ENCODE peak calls at places on chromosomes 1 and 21, in seven cellular contexts. F is B cell, V is cardiac fibroblast, J is cerebellum, G is NAMALWA, I is astrocyte of the hippocampus, U is T-helper 17 cell. C is an unnamed sample.

GRCh38 chr1:231139125-231139649 is 22.7 kb upstream of the TRIM67 start:
- DNase-seq in I (peak; percentile 44), G (no peak), U (no peak), V (peak; percentile 85), J (no peak), F (no peak), C (no peak)

GRCh38 chr1:170340259-170340658 is 191.7 kb upstream of the GORAB start:
- DNase-seq in F (no peak), J (no peak), G (no peak), I (peak; percentile 8), V (peak; percentile 49), U (no peak), C (no peak)

GRCh38 chr1:56816909-56817308 is 2.3 kb downstream of the FYB2 start:
- DNase-seq in G (no peak), F (no peak), J (no peak), V (no peak), U (no peak), I (no peak), C (no peak)

GRCh38 chr1:2199042-2199810 is 4.7 kb upstream of the FAAP20 start:
- DNase-seq in G (no peak), V (peak; percentile 91), J (no peak), U (peak; percentile 48), I (peak; percentile 91), F (peak; percentile 71), C (no peak)

GRCh38 chr1:201267481-201268229 is 15.7 kb upstream of the PKP1 start:
- DNase-seq in I (no peak), J (no peak), G (no peak), V (peak; percentile 85), F (no peak), U (no peak), C (no peak)

GRCh38 chr1:91624331-91624730 is 123.7 kb downstream of the CDC7 start:
- DNase-seq in G (no peak), F (no peak), J (no peak), U (no peak), I (no peak), V (no peak), C (no peak)

GRCh38 chr1:204989266-204990058 is 53.5 kb upstream of the CNTN2 start:
- DNase-seq in F (peak; percentile 50), U (peak; percentile 38), G (peak; percentile 82), I (peak; percentile 94), V (peak; percentile 78), J (peak; percentile 95), C (peak; percentile 79)

GRCh38 chr1:111706921-111707320 is 32.3 kb downstream of the INKA2 start:
- DNase-seq in G (no peak), U (no peak), V (peak; percentile 46), F (no peak), J (no peak), I (no peak), C (no peak)

GRCh38 chr1:234656981-234657651 is 47.1 kb upstream of the IRF2BP2 start:
- DNase-seq in F (no peak), U (no peak), V (peak; percentile 99), J (peak; percentile 10), G (no peak), I (peak; percentile 41), C (peak; percentile 19)

GRCh38 chr1:229271448-229272120 is 673 bp downstream of the RAB4A start:
- DNase-seq in I (peak; percentile 57), J (peak; percentile 40), V (peak; percentile 36), F (peak; percentile 47), U (no peak), G (peak; percentile 59), C (peak; percentile 71)

GRCh38 chr21:30340714-30341573 is 3.5 kb upstream of the KRTAP27-1 start:
- DNase-seq in U (no peak), J (no peak), G (peak; percentile 51), F (no peak), V (peak; percentile 61), I (peak; percentile 56), C (peak; percentile 34)

GRCh38 chr1:180158149-180159147 is 3.8 kb downstream of the QSOX1 start:
- DNase-seq in J (no peak), I (no peak), U (no peak), G (no peak), V (no peak), F (no peak), C (no peak)

GRCh38 chr1:115649964-115650363 is 8.2 kb downstream of the VANGL1 start:
- DNase-seq in U (no peak), F (no peak), I (peak; percentile 50), J (no peak), V (no peak), G (no peak), C (peak; percentile 57)